ENCODE peak calls at places on chromosomes 5 and 9, in nine cellular contexts. One of them, this sample, is unnamed.

GRCh38 chr9:92650839-92651621 is 18.9 kb downstream of the IPPK start:
- DNase-seq in posterior cingulate gyrus: no peak
- DNase-seq in HEK293T: no peak
- DNase-seq in neuronal stem cell: no peak
- DNase-seq in omental fat pad: no peak
- DNase-seq in foreskin fibroblast: peak
- DNase-seq in cardiac fibroblast: peak
- DNase-seq in A549: no peak
- DNase-seq in hippocampal formation: no peak
- DNase-seq in this sample: no peak

GRCh38 chr5:6551287-6551954 is 81.4 kb downstream of the NSUN2 start:
- DNase-seq in posterior cingulate gyrus: no peak
- DNase-seq in A549: no peak
- DNase-seq in foreskin fibroblast: no peak
- DNase-seq in hippocampal formation: no peak
- DNase-seq in omental fat pad: no peak
- DNase-seq in HEK293T: no peak
- DNase-seq in neuronal stem cell: no peak
- DNase-seq in cardiac fibroblast: peak
- DNase-seq in this sample: no peak

GRCh38 chr9:72703574-72703973 is 182.2 kb downstream of the TMC1 start:
- DNase-seq in HEK293T: no peak
- DNase-seq in A549: no peak
- DNase-seq in foreskin fibroblast: peak
- DNase-seq in neuronal stem cell: no peak
- DNase-seq in cardiac fibroblast: no peak
- DNase-seq in omental fat pad: no peak
- DNase-seq in hippocampal formation: no peak
- DNase-seq in posterior cingulate gyrus: no peak
- DNase-seq in this sample: no peak

GRCh38 chr5:1730487-1730847 is 69.2 kb downstream of the MRPL36 start:
- DNase-seq in neuronal stem cell: no peak
- DNase-seq in hippocampal formation: no peak
- DNase-seq in A549: no peak
- DNase-seq in omental fat pad: no peak
- DNase-seq in foreskin fibroblast: no peak
- DNase-seq in posterior cingulate gyrus: no peak
- DNase-seq in HEK293T: no peak
- DNase-seq in cardiac fibroblast: no peak
- DNase-seq in this sample: no peak

GRCh38 chr5:111863801-111864200 is 106.8 kb upstream of the NREP start:
- DNase-seq in HEK293T: no peak
- DNase-seq in omental fat pad: no peak
- DNase-seq in A549: no peak
- DNase-seq in hippocampal formation: no peak
- DNase-seq in posterior cingulate gyrus: no peak
- DNase-seq in neuronal stem cell: no peak
- DNase-seq in cardiac fibroblast: no peak
- DNase-seq in foreskin fibroblast: peak
- DNase-seq in this sample: no peak

GRCh38 chr5:108386345-108387061 is 4.6 kb upstream of the FBXL17 start:
- DNase-seq in hippocampal formation: no peak
- DNase-seq in A549: no peak
- DNase-seq in omental fat pad: no peak
- DNase-seq in foreskin fibroblast: peak
- DNase-seq in cardiac fibroblast: peak
- DNase-seq in neuronal stem cell: no peak
- DNase-seq in posterior cingulate gyrus: no peak
- DNase-seq in HEK293T: no peak
- DNase-seq in this sample: no peak

GRCh38 chr5:126826619-126827215 is 49.8 kb downstream of the LMNB1 start:
- DNase-seq in A549: no peak
- DNase-seq in omental fat pad: no peak
- DNase-seq in hippocampal formation: no peak
- DNase-seq in HEK293T: no peak
- DNase-seq in neuronal stem cell: no peak
- DNase-seq in posterior cingulate gyrus: no peak
- DNase-seq in cardiac fibroblast: no peak
- DNase-seq in foreskin fibroblast: no peak
- DNase-seq in this sample: no peak

GRCh38 chr5:14809369-14810144 is 62.0 kb downstream of the ANKH start:
- DNase-seq in omental fat pad: peak
- DNase-seq in hippocampal formation: peak
- DNase-seq in neuronal stem cell: no peak
- DNase-seq in posterior cingulate gyrus: no peak
- DNase-seq in HEK293T: no peak
- DNase-seq in foreskin fibroblast: peak
- DNase-seq in A549: peak
- DNase-seq in cardiac fibroblast: peak
- DNase-seq in this sample: no peak

GRCh38 chr5:154757647-154758406 is 2.6 kb downstream of the LARP1 start:
- DNase-seq in cardiac fibroblast: peak
- DNase-seq in omental fat pad: no peak
- DNase-seq in posterior cingulate gyrus: no peak
- DNase-seq in HEK293T: no peak
- DNase-seq in A549: no peak
- DNase-seq in hippocampal formation: no peak
- DNase-seq in foreskin fibroblast: peak
- DNase-seq in neuronal stem cell: no peak
- DNase-seq in this sample: no peak

GRCh38 chr5:57499262-57500050 is 16.8 kb upstream of the ACTBL2 start:
- DNase-seq in hippocampal formation: no peak
- DNase-seq in cardiac fibroblast: peak
- DNase-seq in foreskin fibroblast: peak
- DNase-seq in omental fat pad: no peak
- DNase-seq in posterior cingulate gyrus: no peak
- DNase-seq in HEK293T: peak
- DNase-seq in A549: peak
- DNase-seq in neuronal stem cell: peak
- DNase-seq in this sample: no peak

GRCh38 chr9:119792242-119792641 is 423.0 kb upstream of the BRINP1 start:
- DNase-seq in posterior cingulate gyrus: no peak
- DNase-seq in hippocampal formation: no peak
- DNase-seq in omental fat pad: no peak
- DNase-seq in HEK293T: no peak
- DNase-seq in A549: no peak
- DNase-seq in cardiac fibroblast: no peak
- DNase-seq in foreskin fibroblast: no peak
- DNase-seq in neuronal stem cell: no peak
- DNase-seq in this sample: no peak

GRCh38 chr9:69036319-69036718 is 767 bp downstream of the FXN start:
- DNase-seq in neuronal stem cell: no peak
- DNase-seq in cardiac fibroblast: peak
- DNase-seq in HEK293T: no peak
- DNase-seq in hippocampal formation: no peak
- DNase-seq in omental fat pad: no peak
- DNase-seq in foreskin fibroblast: no peak
- DNase-seq in A549: peak
- DNase-seq in posterior cingulate gyrus: no peak
- DNase-seq in this sample: no peak

GRCh38 chr5:90866333-90866732 is 307.7 kb downstream of the ADGRV1 start:
- DNase-seq in foreskin fibroblast: peak
- DNase-seq in cardiac fibroblast: peak
- DNase-seq in neuronal stem cell: no peak
- DNase-seq in HEK293T: peak
- DNase-seq in hippocampal formation: no peak
- DNase-seq in omental fat pad: no peak
- DNase-seq in A549: peak
- DNase-seq in posterior cingulate gyrus: no peak
- DNase-seq in this sample: no peak

GRCh38 chr5:154230526-154230925 is 40.0 kb downstream of the GALNT10 start:
- DNase-seq in foreskin fibroblast: no peak
- DNase-seq in A549: no peak
- DNase-seq in HEK293T: no peak
- DNase-seq in omental fat pad: no peak
- DNase-seq in cardiac fibroblast: no peak
- DNase-seq in posterior cingulate gyrus: no peak
- DNase-seq in neuronal stem cell: no peak
- DNase-seq in hippocampal formation: no peak
- DNase-seq in this sample: no peak

GRCh38 chr5:83711982-83712601 is 8.6 kb downstream of the HAPLN1 start:
- DNase-seq in posterior cingulate gyrus: no peak
- DNase-seq in A549: peak
- DNase-seq in neuronal stem cell: peak
- DNase-seq in HEK293T: peak
- DNase-seq in cardiac fibroblast: peak
- DNase-seq in foreskin fibroblast: peak
- DNase-seq in omental fat pad: peak
- DNase-seq in hippocampal formation: no peak
- DNase-seq in this sample: peak

GRCh38 chr9:5851445-5851844 is 18.5 kb upstream of the ERMP1 start:
- DNase-seq in HEK293T: no peak
- DNase-seq in cardiac fibroblast: peak
- DNase-seq in A549: no peak
- DNase-seq in posterior cingulate gyrus: no peak
- DNase-seq in omental fat pad: no peak
- DNase-seq in neuronal stem cell: no peak
- DNase-seq in hippocampal formation: no peak
- DNase-seq in foreskin fibroblast: peak
- DNase-seq in this sample: no peak

GRCh38 chr9:132586830-132587483 is 4.6 kb downstream of the BARHL1 start:
- DNase-seq in A549: no peak
- DNase-seq in HEK293T: no peak
- DNase-seq in posterior cingulate gyrus: no peak
- DNase-seq in foreskin fibroblast: no peak
- DNase-seq in neuronal stem cell: no peak
- DNase-seq in hippocampal formation: no peak
- DNase-seq in cardiac fibroblast: no peak
- DNase-seq in omental fat pad: no peak
- DNase-seq in this sample: no peak

GRCh38 chr5:1174122-1174936 is 27.1 kb upstream of the SLC6A19 start:
- DNase-seq in posterior cingulate gyrus: peak
- DNase-seq in neuronal stem cell: no peak
- DNase-seq in A549: peak
- DNase-seq in HEK293T: peak
- DNase-seq in hippocampal formation: peak
- DNase-seq in foreskin fibroblast: peak
- DNase-seq in omental fat pad: peak
- DNase-seq in cardiac fibroblast: peak
- DNase-seq in this sample: peak

GRCh38 chr5:50655067-50655809 is 11.2 kb upstream of the PARP8 start:
- DNase-seq in omental fat pad: no peak
- DNase-seq in neuronal stem cell: no peak
- DNase-seq in foreskin fibroblast: no peak
- DNase-seq in posterior cingulate gyrus: no peak
- DNase-seq in HEK293T: no peak
- DNase-seq in cardiac fibroblast: no peak
- DNase-seq in hippocampal formation: no peak
- DNase-seq in A549: no peak
- DNase-seq in this sample: no peak

GRCh38 chr9:81393985-81394811 is 295.1 kb downstream of the TLE1 start:
- DNase-seq in HEK293T: no peak
- DNase-seq in cardiac fibroblast: peak
- DNase-seq in hippocampal formation: no peak
- DNase-seq in A549: no peak
- DNase-seq in foreskin fibroblast: peak
- DNase-seq in omental fat pad: no peak
- DNase-seq in neuronal stem cell: no peak
- DNase-seq in posterior cingulate gyrus: no peak
- DNase-seq in this sample: no peak

GRCh38 chr9:110455860-110456259 is 118.2 kb upstream of the TXNDC8 start:
- DNase-seq in HEK293T: no peak
- DNase-seq in neuronal stem cell: no peak
- DNase-seq in omental fat pad: no peak
- DNase-seq in posterior cingulate gyrus: no peak
- DNase-seq in A549: no peak
- DNase-seq in hippocampal formation: no peak
- DNase-seq in foreskin fibroblast: no peak
- DNase-seq in cardiac fibroblast: no peak
- DNase-seq in this sample: no peak

GRCh38 chr5:160118349-160119141 is 705 bp downstream of the PWWP2A start:
- DNase-seq in neuronal stem cell: no peak
- DNase-seq in hippocampal formation: peak
- DNase-seq in posterior cingulate gyrus: peak
- DNase-seq in omental fat pad: no peak
- DNase-seq in A549: peak
- DNase-seq in foreskin fibroblast: peak
- DNase-seq in HEK293T: peak
- DNase-seq in cardiac fibroblast: peak
- DNase-seq in this sample: no peak

GRCh38 chr5:60295423-60295822 is 401.9 kb upstream of the PDE4D start:
- DNase-seq in cardiac fibroblast: peak
- DNase-seq in posterior cingulate gyrus: no peak
- DNase-seq in omental fat pad: no peak
- DNase-seq in neuronal stem cell: peak
- DNase-seq in hippocampal formation: peak
- DNase-seq in foreskin fibroblast: peak
- DNase-seq in HEK293T: peak
- DNase-seq in A549: no peak
- DNase-seq in this sample: no peak

GRCh38 chr5:138033916-138034315 is 1.0 kb upstream of the FAM13B start:
- DNase-seq in hippocampal formation: no peak
- DNase-seq in neuronal stem cell: no peak
- DNase-seq in omental fat pad: no peak
- DNase-seq in HEK293T: no peak
- DNase-seq in foreskin fibroblast: peak
- DNase-seq in cardiac fibroblast: peak
- DNase-seq in A549: no peak
- DNase-seq in posterior cingulate gyrus: no peak
- DNase-seq in this sample: no peak

GRCh38 chr9:87659534-87660419 is 66.1 kb upstream of the CTSL start:
- DNase-seq in posterior cingulate gyrus: no peak
- DNase-seq in neuronal stem cell: no peak
- DNase-seq in hippocampal formation: no peak
- DNase-seq in HEK293T: no peak
- DNase-seq in cardiac fibroblast: no peak
- DNase-seq in foreskin fibroblast: no peak
- DNase-seq in A549: no peak
- DNase-seq in omental fat pad: no peak
- DNase-seq in this sample: no peak

GRCh38 chr9:94222870-94223269 is 36.2 kb upstream of the ZNF169 start:
- DNase-seq in foreskin fibroblast: no peak
- DNase-seq in HEK293T: no peak
- DNase-seq in cardiac fibroblast: no peak
- DNase-seq in hippocampal formation: no peak
- DNase-seq in posterior cingulate gyrus: no peak
- DNase-seq in omental fat pad: no peak
- DNase-seq in A549: no peak
- DNase-seq in neuronal stem cell: no peak
- DNase-seq in this sample: no peak

GRCh38 chr9:130642926-130643325 is 21.5 kb upstream of the PRDM12 start:
- DNase-seq in cardiac fibroblast: no peak
- DNase-seq in foreskin fibroblast: no peak
- DNase-seq in posterior cingulate gyrus: no peak
- DNase-seq in A549: no peak
- DNase-seq in neuronal stem cell: no peak
- DNase-seq in hippocampal formation: no peak
- DNase-seq in HEK293T: no peak
- DNase-seq in omental fat pad: no peak
- DNase-seq in this sample: no peak

This sample was measured in SHP77.